ENCODE peak calls at places on chromosomes 13 and 19, in five cellular contexts. J, H, W, Z and L are unnamed samples. For H3K27me3 and H3K4me1, the result is how much of the 10 kb centered on the place peaks cover.

GRCh38 chr19:17076539-17076919 is 952 bp downstream of the MYO9B start:
- DNase-seq in H (no peak), Z (no peak), W (no peak), J (no peak), L (no peak)

GRCh38 chr13:114142137-114142550 is 9.7 kb upstream of the RASA3 start:
- DNase-seq in H (no peak), W (no peak), J (no peak), Z (no peak), L (no peak)

GRCh38 chr19:16604615-16605014 is 23.4 kb downstream of the MED26 start:
- DNase-seq in Z (no peak), H (no peak), J (no peak), W (no peak), L (no peak)

GRCh38 chr13:30881931-30882899 is 23.9 kb upstream of the MEDAG start:
- DNase-seq in W (no peak), H (no peak), Z (no peak), J (peak), L (no peak)

GRCh38 chr19:11383706-11384048 is 437 bp downstream of the EPOR start:
- DNase-seq in H (no peak), Z (no peak), J (no peak), W (no peak), L (no peak)

GRCh38 chr13:79442706-79443105 is 36.7 kb upstream of the RBM26 start:
- DNase-seq in Z (no peak), J (no peak), H (no peak), W (no peak), L (no peak)

GRCh38 chr13:20489185-20489820 is 36.4 kb downstream of the CRYL1 start:
- DNase-seq in W (no peak), Z (no peak), H (no peak), J (no peak), L (peak)

GRCh38 chr13:33110713-33111413 is 94.6 kb downstream of the KL start:
- DNase-seq in H (no peak), Z (no peak), J (no peak), W (no peak), L (no peak)

GRCh38 chr19:14385492-14385891 is 4.2 kb downstream of the ADGRE5 start:
- DNase-seq in J (no peak), H (no peak), W (no peak), Z (no peak), L (no peak)

GRCh38 chr19:35031072-35031881 is 1.0 kb downstream of the SCN1B start:
- DNase-seq in Z (no peak), H (no peak), W (no peak), J (no peak), L (no peak)

GRCh38 chr19:5138606-5139594 is 170.0 kb downstream of the KDM4B start:
- DNase-seq in J (no peak), Z (no peak), W (no peak), H (peak), L (no peak)

GRCh38 chr13:110216403-110217041 is 90.4 kb downstream of the COL4A1 start:
- DNase-seq in J (peak), Z (no peak), H (no peak), W (no peak), L (no peak)

GRCh38 chr19:46713781-46714522 is 3.0 kb downstream of the PRKD2 start:
- DNase-seq in W (peak), H (peak), J (peak), Z (peak), L (peak)

GRCh38 chr13:104855581-104855980 is 1679.9 kb downstream of the EFNB2 start:
- DNase-seq in H (no peak), W (no peak), J (no peak), Z (no peak), L (no peak)

GRCh38 chr13:44402902-44403719 is 29.5 kb downstream of the SERP2 start:
- DNase-seq in W (peak), H (no peak), J (no peak), Z (no peak), L (peak)

GRCh38 chr19:54001496-54001895 is 10.1 kb downstream of the CACNG6 start:
- DNase-seq in W (no peak), H (no peak), J (no peak), Z (no peak), L (no peak)

GRCh38 chr19:31220540-31220939 is 128.7 kb downstream of the TSHZ3 start:
- DNase-seq in Z (no peak), W (no peak), J (no peak), H (peak), L (no peak)

GRCh38 chr19:36418287-36419001 is at the start of gene ZFP82:
- DNase-seq in H (peak), Z (peak), W (peak), J (no peak), L (peak)

GRCh38 chr19:36417752-36418286 is 625 bp downstream of the ZFP82 start:
- DNase-seq in W (no peak), H (no peak), J (no peak), Z (peak), L (no peak)

GRCh38 chr19:36423925-36424324 is 5.5 kb upstream of the ZFP82 start:
- DNase-seq in H (no peak), J (no peak), W (no peak), Z (no peak), L (no peak)

GRCh38 chr19:36420961-36421748 is 2.7 kb upstream of the ZFP82 start:
- DNase-seq in H (no peak), J (no peak), Z (peak), W (peak), L (no peak)

DNA sequence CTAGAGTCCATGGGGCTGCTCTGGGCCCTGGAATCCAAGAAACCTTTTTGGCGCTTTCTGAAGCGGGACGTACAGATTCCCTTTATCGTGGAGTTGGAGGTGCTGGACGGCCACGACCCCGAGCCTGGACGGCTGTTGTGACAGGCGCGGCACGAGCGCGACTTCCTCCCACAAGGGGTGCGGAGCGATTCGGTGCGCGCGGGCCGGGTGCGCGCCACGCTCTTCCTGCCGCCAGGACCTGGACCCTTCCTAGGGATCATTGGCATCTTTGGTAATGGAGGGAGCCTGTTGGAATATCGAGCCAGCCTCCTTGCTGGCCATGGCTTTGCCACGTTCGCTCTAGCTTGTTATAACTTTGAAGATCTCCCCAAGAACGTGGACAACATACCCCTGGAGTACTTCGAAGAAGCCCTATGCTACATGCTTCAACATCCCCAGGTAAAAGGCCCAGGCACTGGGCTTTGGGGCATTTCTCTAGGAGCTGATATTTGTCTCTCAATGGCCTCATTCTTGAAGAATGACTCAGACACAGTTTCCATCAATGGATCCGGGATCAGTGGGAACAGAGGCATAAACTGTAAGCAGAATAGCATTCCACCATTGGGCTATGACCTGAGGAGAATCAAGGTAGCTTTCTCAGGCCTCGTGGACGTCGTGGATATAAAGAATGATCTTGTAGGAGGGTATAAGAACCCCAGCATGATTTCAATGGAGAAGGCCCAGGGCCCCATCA is 3.5 kb upstream of the ZFP82 start:
- DNase-seq in Z (no peak), J (no peak), H (no peak), W (no peak), L (no peak)
- H3K4me3 ChIP-seq in Z (no peak), J (peak), H (peak), W (peak), L (no peak)

GRCh38 chr19:29835447-29835846 is 23.7 kb downstream of the CCNE1 start:
- DNase-seq in H (no peak), Z (no peak), J (no peak), W (no peak), L (no peak)
- H3K27me3 ChIP-seq in H (under half), Z (under half), J (under half), W (under half), L (under half)

DNA sequence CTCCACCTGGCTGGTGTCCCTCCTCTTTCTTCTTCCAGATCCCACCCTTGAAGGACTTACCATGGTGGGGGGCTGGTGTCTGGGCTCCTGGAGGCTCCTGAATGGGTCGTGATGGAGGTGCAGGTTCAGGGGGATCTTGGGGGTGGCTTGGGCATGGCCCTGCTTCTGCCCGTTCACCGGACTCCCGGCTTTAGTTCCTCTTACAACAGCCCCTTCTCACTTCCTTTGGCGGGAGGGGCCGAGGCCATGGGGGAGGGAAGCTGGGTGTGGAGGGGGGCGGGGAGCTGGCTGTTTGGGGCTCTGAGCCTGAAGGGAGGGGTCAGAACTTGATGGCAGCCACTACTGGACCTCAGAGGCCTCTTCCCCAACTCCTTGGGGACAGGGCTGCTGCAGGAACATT is at the start of gene MYO1F:
- DNase-seq in Z (no peak), J (no peak), W (no peak), H (no peak), L (no peak)
- H3K4me1 ChIP-seq in Z (under half), J (under half), W (under half), H (half or more), L (under half)

DNA sequence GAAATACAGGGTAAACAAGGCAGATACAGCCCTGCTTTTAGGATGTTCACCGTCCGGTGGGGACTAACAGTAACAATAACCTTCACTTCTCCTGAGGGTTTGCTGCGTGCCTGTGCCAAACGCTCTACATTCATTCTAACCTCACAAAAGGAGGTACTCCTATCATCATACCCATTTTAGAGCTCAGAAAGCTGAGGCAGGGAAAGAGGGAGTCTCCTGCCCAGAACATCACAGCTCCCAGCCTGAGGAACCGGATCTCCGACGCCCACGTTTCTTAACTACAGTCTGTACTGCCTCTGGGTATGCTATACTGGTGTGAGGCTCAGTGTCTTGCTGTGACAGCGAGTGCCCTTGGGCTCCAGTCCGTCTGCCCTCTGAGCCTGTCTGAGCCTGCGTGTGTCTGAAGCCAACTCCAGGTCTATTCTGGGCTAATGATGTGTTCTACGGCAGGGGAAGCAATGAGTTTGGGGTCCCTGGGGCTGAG is 5.1 kb downstream of the LIPE start:
- DNase-seq in W (no peak), J (no peak), H (no peak), Z (no peak), L (no peak)
- H3K4me3 ChIP-seq in W (peak), J (peak), H (peak), Z (no peak), L (peak)

GRCh38 chr13:111897846-111898215 is 169.1 kb upstream of the SOX1 start:
- DNase-seq in W (no peak), Z (no peak), J (peak), H (no peak), L (peak)
- H3K27me3 ChIP-seq in W (under half), Z (under half), J (under half), H (under half), L (under half)

GRCh38 chr19:1016647-1017114 is 4.2 kb downstream of the TMEM259 start:
- DNase-seq in J (no peak), Z (peak), H (no peak), W (no peak), L (no peak)
- H3K4me1 ChIP-seq in J (half or more), Z (under half), H (under half), W (under half), L (under half)

GRCh38 chr19:4061178-4061682 is 5.5 kb downstream of the ZBTB7A start:
- DNase-seq in W (peak), H (peak), Z (peak), J (peak), L (no peak)
- H3K4me3 ChIP-seq in W (peak), H (peak), Z (no peak), J (peak), L (no peak)

GRCh38 chr13:96091932-96092253 is 2.0 kb downstream of the HS6ST3 start:
- DNase-seq in H (no peak), W (no peak), J (no peak), Z (no peak), L (no peak)

GRCh38 chr13:96090240-96091101 is 564 bp downstream of the HS6ST3 start:
- DNase-seq in J (no peak), H (no peak), W (no peak), Z (peak), L (no peak)

GRCh38 chr13:96089749-96090239 is at the start of gene HS6ST3:
- DNase-seq in H (no peak), J (no peak), Z (no peak), W (no peak), L (peak)

GRCh38 chr13:96091164-96091931 is 1.4 kb downstream of the HS6ST3 start:
- DNase-seq in Z (peak), J (no peak), H (no peak), W (no peak), L (peak)

DNA sequence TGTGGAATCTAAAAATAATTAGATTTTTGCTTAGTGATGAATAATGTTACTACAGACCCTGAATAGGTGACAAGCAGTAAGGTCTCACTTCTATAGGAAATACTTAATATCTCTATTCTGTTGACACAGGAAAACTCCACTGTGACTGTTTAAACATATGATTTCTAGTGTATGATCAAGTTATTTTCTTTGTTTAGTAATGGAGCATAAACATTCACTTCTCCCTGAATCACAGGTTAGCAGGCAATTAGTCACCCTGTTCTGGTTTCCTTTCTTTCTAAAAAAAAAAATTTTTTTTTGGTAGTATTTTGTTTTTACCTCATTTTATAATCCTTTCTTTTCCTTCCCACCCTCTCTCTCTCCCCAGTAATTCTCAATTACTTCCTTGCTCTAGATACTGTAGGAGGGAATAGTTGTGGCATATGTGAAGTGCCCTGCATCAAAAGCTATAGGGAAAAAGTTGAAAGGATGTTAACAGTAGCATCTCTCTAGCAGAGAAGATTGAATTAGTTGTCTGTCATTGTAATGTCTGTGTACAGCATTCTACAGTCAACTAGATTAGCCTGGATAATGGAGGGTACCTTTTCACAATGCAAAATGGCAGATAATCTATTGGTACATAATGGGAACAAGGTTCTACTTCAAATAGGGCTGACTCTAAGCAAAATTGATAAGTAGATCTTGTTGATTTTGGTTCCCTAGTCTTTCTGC is 3.5 kb downstream of the HS6ST3 start:
- DNase-seq in W (no peak), Z (no peak), H (no peak), J (no peak), L (no peak)
- H3K27me3 ChIP-seq in W (under half), Z (half or more), H (under half), J (under half), L (under half)

DNA sequence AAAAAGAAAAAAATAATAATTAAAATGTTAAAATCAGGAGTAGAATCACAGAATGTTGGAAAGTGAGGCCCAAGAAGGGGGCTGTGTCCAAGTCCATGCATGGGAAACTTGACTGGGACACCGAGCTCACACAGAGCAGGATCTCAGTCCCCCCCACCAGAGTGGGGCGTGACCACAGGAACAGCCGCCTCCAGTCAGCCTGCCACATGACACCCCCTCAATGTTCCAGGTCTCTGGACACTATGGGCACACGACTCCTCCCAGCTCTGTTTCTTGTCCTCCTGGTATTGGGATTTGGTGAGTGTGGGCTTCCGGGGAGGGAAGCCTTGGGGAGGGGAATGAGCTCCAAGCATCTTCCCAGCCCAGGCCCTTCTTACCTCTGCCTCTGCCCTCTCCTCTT is 2.4 kb downstream of the APOC2 start:
- DNase-seq in Z (peak), J (no peak), H (no peak), W (no peak), L (no peak)
- H3K4me1 ChIP-seq in Z (under half), J (under half), H (under half), W (under half), L (under half)